ENCODE peak calls at places on chromosome 4, in five cellular contexts. M is transverse colon, F is brain microvascular endothelial cell, N is stomach, G is bronchial epithelial cell. X is an unnamed sample.

GRCh38 chr4:52825311-52826090 is 36.6 kb upstream of the RASL11B start:
- DNase-seq in N (no peak), M (no peak), G (peak), F (no peak), X (no peak)

GRCh38 chr4:26076896-26077295 is 162.9 kb downstream of the SMIM20 start:
- DNase-seq in N (no peak), M (no peak), F (no peak), G (peak), X (no peak)

GRCh38 chr4:139223682-139224317 is 46.8 kb upstream of the ELF2 start:
- DNase-seq in N (no peak), F (peak), G (peak), M (no peak), X (no peak)

GRCh38 chr4:179130122-179130714 is 1688.0 kb upstream of the AGA start:
- DNase-seq in N (no peak), G (no peak), M (no peak), F (no peak), X (no peak)

GRCh38 chr4:88442636-88443260 is 14.2 kb upstream of the HERC5 start:
- DNase-seq in M (no peak), G (no peak), N (no peak), F (no peak), X (peak)

GRCh38 chr4:175459571-175459970 is 352.5 kb downstream of the GPM6A start:
- DNase-seq in M (no peak), N (no peak), G (peak), F (no peak), X (no peak)

GRCh38 chr4:58711039-58711438 is 1600.9 kb upstream of the IGFBP7 start:
- DNase-seq in M (no peak), N (no peak), G (no peak), F (no peak), X (no peak)

GRCh38 chr4:118282692-118283091 is 70.1 kb downstream of the PRSS12 start:
- DNase-seq in M (no peak), G (peak), N (no peak), F (peak), X (peak)

GRCh38 chr4:25547343-25547742 is 108.3 kb upstream of the SLC34A2 start:
- DNase-seq in N (no peak), M (no peak), G (no peak), F (no peak), X (no peak)

GRCh38 chr4:16969696-16970135 is 71.3 kb upstream of the LDB2 start:
- DNase-seq in G (peak), N (peak), M (peak), F (peak), X (peak)

GRCh38 chr4:149836546-149836945 is 20.9 kb upstream of the IQCM start:
- DNase-seq in F (no peak), M (no peak), G (peak), N (no peak), X (no peak)

GRCh38 chr4:16126714-16127113 is 42.9 kb upstream of the PROM1 start:
- DNase-seq in G (no peak), M (no peak), N (no peak), F (no peak), X (no peak)

GRCh38 chr4:8478801-8479744 is 38.5 kb downstream of the TRMT44 start:
- DNase-seq in N (no peak), F (peak), M (no peak), G (no peak), X (no peak)
- H3K4me3 ChIP-seq in N (no peak), F (no peak), M (no peak), G (no peak), X (no peak)

GRCh38 chr4:106409901-106410889 is 41.6 kb upstream of the GIMD1 start:
- DNase-seq in G (peak), F (no peak), N (no peak), M (no peak), X (no peak)

GRCh38 chr4:106418444-106418843 is 49.9 kb upstream of the GIMD1 start:
- DNase-seq in F (no peak), M (no peak), N (no peak), G (no peak), X (no peak)

DNA sequence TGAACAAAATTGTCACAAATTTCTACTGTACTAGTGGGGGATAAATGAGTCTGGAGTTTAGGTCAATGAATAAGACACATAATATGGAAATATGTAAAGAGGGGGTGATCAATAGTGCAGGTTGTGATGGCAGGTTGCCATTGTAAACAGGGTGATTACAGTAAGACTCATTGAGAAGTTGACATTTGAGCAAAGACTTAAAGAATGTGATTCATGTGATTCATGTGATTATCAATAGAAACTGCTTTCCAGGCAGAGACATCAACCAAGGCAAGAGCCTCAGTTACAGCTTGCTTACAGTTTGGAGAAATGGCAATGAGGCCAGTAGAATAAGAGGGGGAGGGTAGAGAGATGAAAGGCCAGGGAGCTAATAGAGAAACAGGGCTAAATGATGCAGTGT is 45.8 kb upstream of the GIMD1 start:
- DNase-seq in G (peak), M (no peak), N (no peak), F (no peak), X (no peak)
- H3K4me3 ChIP-seq in G (no peak), M (no peak), N (no peak), F (no peak), X (no peak)

DNA sequence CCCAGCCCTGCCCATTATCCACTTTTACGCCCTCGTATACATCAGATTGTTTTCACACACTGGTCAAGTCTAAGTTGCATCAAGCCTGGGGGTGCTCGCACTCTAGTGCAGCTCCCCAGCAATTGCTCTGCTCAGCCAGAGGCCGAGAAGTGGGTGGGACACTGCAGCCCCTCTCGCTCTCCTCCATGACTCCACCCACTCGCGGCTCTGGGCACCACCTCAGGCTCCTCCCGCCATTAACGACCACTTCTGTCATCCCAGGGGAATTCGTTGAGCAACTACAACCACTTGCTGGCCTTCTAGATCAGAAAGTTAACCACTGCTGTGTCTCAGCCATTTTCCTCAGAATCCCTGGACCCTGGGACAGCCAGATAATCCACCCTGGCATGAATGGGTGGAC is 53.6 kb downstream of the ETNPPL start:
- DNase-seq in M (no peak), F (no peak), G (no peak), N (no peak), X (no peak)
- H3K4me3 ChIP-seq in M (no peak), F (no peak), G (no peak), N (no peak), X (no peak)

GRCh38 chr4:4852591-4853362 is 6.7 kb upstream of the MSX1 start:
- DNase-seq in N (peak), F (peak), G (peak), M (no peak), X (no peak)

GRCh38 chr4:4855293-4856070 is 4.0 kb upstream of the MSX1 start:
- DNase-seq in G (no peak), F (no peak), M (no peak), N (no peak), X (no peak)

GRCh38 chr4:4854649-4855292 is 4.7 kb upstream of the MSX1 start:
- DNase-seq in M (no peak), F (no peak), N (no peak), G (no peak), X (no peak)

GRCh38 chr4:4853371-4853823 is 6.1 kb upstream of the MSX1 start:
- DNase-seq in N (no peak), G (no peak), F (no peak), M (no peak), X (no peak)

GRCh38 chr4:4853921-4854648 is 5.4 kb upstream of the MSX1 start:
- DNase-seq in F (no peak), M (no peak), N (no peak), G (no peak), X (no peak)
- H3K4me3 ChIP-seq in F (no peak), M (no peak), N (no peak), G (no peak), X (no peak)

GRCh38 chr4:73221734-73222133 is 36.9 kb downstream of the ANKRD17 start:
- DNase-seq in F (no peak), N (no peak), M (no peak), G (no peak), X (no peak)
- H3K4me3 ChIP-seq in F (peak), N (peak), M (no peak), G (no peak), X (peak)

GRCh38 chr4:133152330-133152791 is 3.3 kb downstream of the PCDH10 start:
- DNase-seq in G (no peak), M (no peak), F (no peak), N (no peak), X (no peak)
- H3K4me3 ChIP-seq in G (no peak), M (no peak), F (peak), N (peak), X (no peak)

GRCh38 chr4:7782783-7783182 is 156.9 kb downstream of the AFAP1 start:
- DNase-seq in G (no peak), M (no peak), N (no peak), F (no peak), X (no peak)
- H3K4me3 ChIP-seq in G (no peak), M (no peak), N (no peak), F (no peak), X (no peak)

GRCh38 chr4:55637272-55637820 is 1.2 kb upstream of the NMU start:
- DNase-seq in F (no peak), N (no peak), G (no peak), M (no peak), X (no peak)
- H3K4me3 ChIP-seq in F (no peak), N (no peak), G (no peak), M (no peak), X (no peak)

GRCh38 chr4:41885456-41885855 is 49.8 kb upstream of the TMEM33 start:
- DNase-seq in N (no peak), G (no peak), M (no peak), F (no peak), X (no peak)

GRCh38 chr4:41882622-41883347 is 52.4 kb upstream of the TMEM33 start:
- DNase-seq in G (peak), N (peak), F (peak), M (no peak), X (no peak)

GRCh38 chr4:41881931-41882621 is 53.2 kb upstream of the TMEM33 start:
- DNase-seq in G (no peak), F (no peak), M (no peak), N (no peak), X (no peak)

GRCh38 chr4:41880840-41881831 is 54.1 kb upstream of the TMEM33 start:
- DNase-seq in F (no peak), G (no peak), M (no peak), N (no peak), X (no peak)

GRCh38 chr4:41883988-41884737 is 51.1 kb upstream of the TMEM33 start:
- DNase-seq in F (no peak), N (no peak), G (no peak), M (no peak), X (no peak)
- H3K4me3 ChIP-seq in F (no peak), N (no peak), G (no peak), M (no peak), X (no peak)

GRCh38 chr4:8582016-8582415 is 1.8 kb downstream of the GPR78 start:
- DNase-seq in F (no peak), N (no peak), G (no peak), M (no peak), X (no peak)

GRCh38 chr4:8580321-8581093 is at the start of gene GPR78:
- DNase-seq in F (peak), M (peak), G (peak), N (peak), X (peak)

GRCh38 chr4:8582436-8582835 is 2.2 kb downstream of the GPR78 start:
- DNase-seq in N (no peak), M (no peak), G (no peak), F (no peak), X (no peak)

GRCh38 chr4:8579526-8580320 is 469 bp upstream of the GPR78 start:
- DNase-seq in N (no peak), F (no peak), M (no peak), G (no peak), X (no peak)

DNA sequence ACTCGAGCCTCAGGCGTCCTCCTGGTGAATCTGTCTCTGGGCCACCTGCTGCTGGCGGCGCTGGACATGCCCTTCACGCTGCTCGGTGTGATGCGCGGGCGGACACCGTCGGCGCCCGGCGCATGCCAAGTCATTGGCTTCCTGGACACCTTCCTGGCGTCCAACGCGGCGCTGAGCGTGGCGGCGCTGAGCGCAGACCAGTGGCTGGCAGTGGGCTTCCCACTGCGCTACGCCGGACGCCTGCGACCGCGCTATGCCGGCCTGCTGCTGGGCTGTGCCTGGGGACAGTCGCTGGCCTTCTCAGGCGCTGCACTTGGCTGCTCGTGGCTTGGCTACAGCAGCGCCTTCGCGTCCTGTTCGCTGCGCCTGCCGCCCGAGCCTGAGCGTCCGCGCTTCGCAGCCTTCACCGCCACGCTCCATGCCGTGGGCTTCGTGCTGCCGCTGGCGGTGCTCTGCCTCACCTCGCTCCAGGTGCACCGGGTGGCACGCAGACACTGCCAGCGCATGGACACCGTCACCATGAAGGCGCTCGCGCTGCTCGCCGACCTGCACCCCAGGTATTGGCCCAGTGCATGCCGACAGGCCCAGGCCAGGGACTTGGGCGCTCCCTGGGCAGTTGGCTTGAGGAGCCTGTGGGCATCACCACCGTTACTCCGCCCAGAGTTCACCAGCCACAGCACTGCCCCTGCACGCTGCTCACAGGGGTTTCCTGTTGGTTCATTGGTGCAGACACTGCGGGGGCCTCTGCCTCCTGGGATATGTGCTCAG is 1.1 kb downstream of the GPR78 start:
- DNase-seq in F (no peak), G (no peak), N (no peak), M (no peak), X (no peak)
- H3K4me3 ChIP-seq in F (no peak), G (no peak), N (no peak), M (no peak), X (no peak)

X was measured in pancreas.